ENCODE peak calls at places on chromosomes 3 and 15, in ten cellular contexts. U is tibial nerve, L is suprapubic skin, K is upper lobe of left lung, T is A549, J is H1, D is ovary, P is stomach, B is esophagus muscularis mucosa, X is HepG2. H is an unnamed sample.

GRCh38 chr3:187568171-187568570 is 102.0 kb downstream of the SST start:
- DNase-seq in K (no peak), T (no peak), D (no peak), B (no peak), P (no peak), X (no peak), U (no peak), J (no peak), L (no peak), H (no peak)

GRCh38 chr15:23483821-23484299 is 36.8 kb upstream of the GOLGA6L2 start:
- DNase-seq in X (no peak), D (no peak), K (no peak), J (no peak), T (peak), P (no peak), U (no peak), L (no peak), B (no peak), H (no peak)

GRCh38 chr3:42778644-42779043 is 5.6 kb upstream of the CCDC13 start:
- DNase-seq in J (no peak), U (no peak), L (no peak), X (no peak), K (no peak), D (no peak), P (no peak), T (no peak), B (no peak), H (no peak)

GRCh38 chr15:63187589-63188226 is 1.7 kb upstream of the RAB8B start:
- DNase-seq in L (no peak), P (no peak), K (no peak), T (no peak), D (no peak), B (no peak), J (no peak), X (peak), U (no peak), H (no peak)

GRCh38 chr3:125168711-125169410 is 43.7 kb downstream of the SLC12A8 start:
- DNase-seq in T (no peak), D (no peak), L (no peak), J (no peak), X (no peak), P (no peak), K (no peak), B (no peak), U (no peak), H (no peak)

GRCh38 chr3:47692158-47692557 is 89.5 kb downstream of the SMARCC1 start:
- DNase-seq in T (no peak), X (no peak), K (no peak), J (no peak), U (no peak), B (no peak), L (no peak), P (no peak), D (no peak), H (no peak)

GRCh38 chr3:114557791-114558190 is 264.0 kb downstream of the TIGIT start:
- DNase-seq in X (no peak), B (no peak), T (no peak), L (no peak), D (no peak), P (no peak), J (no peak), K (no peak), U (no peak), H (no peak)

GRCh38 chr3:122572940-122573412 is 4.5 kb upstream of the PARP15 start:
- DNase-seq in L (no peak), D (peak), J (peak), P (peak), K (peak), U (no peak), B (no peak), T (no peak), X (peak), H (no peak)

GRCh38 chr3:141174683-141175082 is 56.9 kb upstream of the PXYLP1 start:
- DNase-seq in T (no peak), D (no peak), X (no peak), J (no peak), B (no peak), L (no peak), K (no peak), P (no peak), U (no peak), H (no peak)

GRCh38 chr3:172465281-172465680 is 17.0 kb upstream of the GHSR start:
- DNase-seq in P (no peak), J (no peak), K (no peak), D (no peak), U (no peak), B (no peak), X (no peak), L (no peak), T (no peak), H (no peak)

GRCh38 chr3:144053121-144053520 is 81.5 kb downstream of the DIPK2A start:
- DNase-seq in U (no peak), B (no peak), L (no peak), P (no peak), T (no peak), K (no peak), X (no peak), J (no peak), D (no peak), H (no peak)

GRCh38 chr3:136343873-136344281 is 93.7 kb downstream of the PCCB start:
- DNase-seq in B (peak), T (peak), D (peak), K (peak), J (no peak), L (peak), P (peak), U (peak), X (peak), H (peak)

GRCh38 chr3:156681003-156681402 is 6.6 kb downstream of the TIPARP start:
- DNase-seq in X (peak), D (peak), K (peak), L (peak), P (peak), U (no peak), B (no peak), T (peak), J (no peak), H (peak)

GRCh38 chr15:96406701-96407100 is 76.2 kb downstream of the NR2F2 start:
- DNase-seq in B (peak), T (no peak), U (no peak), L (no peak), P (no peak), X (no peak), K (no peak), J (no peak), D (no peak), H (no peak)

GRCh38 chr3:101266566-101266965 is 53.8 kb downstream of the IMPG2 start:
- DNase-seq in B (no peak), P (no peak), J (no peak), U (no peak), D (no peak), K (no peak), L (no peak), T (no peak), X (no peak), H (no peak)

GRCh38 chr3:37904614-37905047 is 43.0 kb downstream of the CTDSPL start:
- DNase-seq in D (no peak), L (no peak), J (no peak), P (no peak), T (no peak), K (no peak), X (no peak), U (no peak), B (no peak), H (no peak)

GRCh38 chr3:8520816-8521415 is 19.3 kb downstream of the LMCD1 start:
- DNase-seq in X (no peak), P (no peak), T (no peak), J (no peak), L (no peak), D (no peak), K (no peak), U (no peak), B (no peak), H (no peak)

GRCh38 chr15:25724899-25725298 is 138.2 kb downstream of the ATP10A start:
- DNase-seq in X (no peak), J (no peak), K (no peak), L (no peak), U (no peak), P (peak), T (no peak), D (no peak), B (no peak), H (no peak)

GRCh38 chr3:85864896-85865295 is 906.1 kb downstream of the CADM2 start:
- DNase-seq in L (no peak), D (no peak), B (no peak), K (no peak), X (no peak), T (no peak), P (no peak), J (no peak), U (no peak), H (no peak)

GRCh38 chr3:88321696-88322095 is 171.9 kb downstream of the C3orf38 start:
- DNase-seq in P (no peak), D (no peak), X (no peak), K (no peak), B (no peak), J (no peak), U (no peak), L (no peak), T (no peak), H (no peak)

GRCh38 chr15:78509726-78510312 is 2.4 kb downstream of the HYKK start:
- DNase-seq in D (no peak), L (no peak), X (no peak), J (no peak), K (no peak), U (no peak), B (no peak), T (no peak), P (no peak), H (no peak)

GRCh38 chr3:147412917-147413711 is 3.9 kb downstream of the ZIC1 start:
- DNase-seq in B (no peak), T (no peak), U (no peak), D (no peak), J (no peak), X (no peak), L (no peak), P (no peak), K (no peak), H (no peak)

GRCh38 chr3:38655708-38656300 is 6.3 kb upstream of the SCN5A start:
- DNase-seq in J (no peak), K (no peak), B (peak), P (no peak), L (no peak), X (peak), U (no peak), D (no peak), T (no peak), H (no peak)

GRCh38 chr3:12994357-12994606 is 78.9 kb downstream of the IQSEC1 start:
- DNase-seq in B (no peak), K (peak), J (no peak), L (no peak), D (peak), X (no peak), U (peak), T (peak), P (peak), H (peak)

GRCh38 chr3:59563072-59563605 is 513.3 kb upstream of the CFAP20DC start:
- DNase-seq in B (peak), D (no peak), L (no peak), U (no peak), T (no peak), P (no peak), J (no peak), K (no peak), X (no peak), H (no peak)

DNA sequence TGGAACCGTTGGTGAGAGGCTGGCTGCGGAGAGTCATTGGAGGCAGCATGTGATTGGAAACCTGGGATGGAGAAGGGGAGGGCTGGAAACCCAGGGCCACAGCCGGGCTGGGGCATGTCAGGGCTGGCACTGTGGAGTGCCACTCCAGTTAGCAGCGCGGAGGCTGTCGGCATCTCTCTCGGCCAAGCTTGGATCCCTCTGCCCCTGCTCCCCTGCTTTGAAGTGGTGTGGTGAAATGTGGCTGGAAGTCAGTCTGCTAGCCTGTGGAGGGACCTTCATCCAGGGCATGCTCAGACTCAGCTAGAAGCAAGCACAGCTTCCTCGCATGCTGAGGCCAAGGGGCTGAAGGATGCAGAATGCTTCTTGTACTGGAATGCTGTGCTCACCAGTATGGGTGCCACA is 13.5 kb downstream of the SLCO3A1 start:
- DNase-seq in B (no peak), J (no peak), T (no peak), K (peak), U (no peak), X (no peak), D (peak), L (peak), P (no peak), H (no peak)
- TF ChIP-seq EP300 in B (no peak), J (no peak), T (no peak), K (no peak), U (no peak), X (no peak), D (no peak), L (no peak), P (no peak), H (no peak)

DNA sequence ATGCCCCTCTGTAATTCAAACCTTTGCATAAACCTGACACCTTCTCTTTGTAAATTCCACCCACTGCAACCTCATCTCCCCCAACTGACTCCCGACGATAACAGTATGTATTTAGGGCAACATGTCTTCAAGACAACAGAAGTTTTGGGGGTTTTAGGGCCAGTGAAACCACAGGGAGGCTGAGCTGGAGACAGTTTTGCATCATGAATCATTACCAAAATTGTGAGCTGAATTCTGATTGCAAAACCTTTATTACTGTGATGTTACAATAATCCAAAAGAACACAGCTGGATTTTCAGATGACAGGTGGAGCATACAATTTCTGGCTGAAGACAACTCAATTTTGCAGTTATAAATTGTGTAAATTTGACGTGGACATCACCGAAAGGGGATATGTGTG is 281.3 kb upstream of the TTC14 start:
- DNase-seq in T (no peak), X (no peak), J (no peak), K (no peak), U (no peak), B (no peak), D (no peak), L (no peak), P (no peak), H (no peak)
- H3K4me3 ChIP-seq in T (no peak), X (no peak), J (no peak), K (no peak), U (no peak), B (no peak), D (no peak), L (no peak), P (no peak), H (no peak)

GRCh38 chr15:75335705-75336355 is at the start of gene COMMD4:
- DNase-seq in L (peak), J (peak), K (peak), T (peak), X (peak), P (peak), D (peak), B (peak), U (peak), H (peak)
- TF ChIP-seq POLR2A in L (no peak), J (peak), K (no peak), T (peak), X (peak), P (no peak), D (no peak), B (no peak), U (peak), H (peak)

DNA sequence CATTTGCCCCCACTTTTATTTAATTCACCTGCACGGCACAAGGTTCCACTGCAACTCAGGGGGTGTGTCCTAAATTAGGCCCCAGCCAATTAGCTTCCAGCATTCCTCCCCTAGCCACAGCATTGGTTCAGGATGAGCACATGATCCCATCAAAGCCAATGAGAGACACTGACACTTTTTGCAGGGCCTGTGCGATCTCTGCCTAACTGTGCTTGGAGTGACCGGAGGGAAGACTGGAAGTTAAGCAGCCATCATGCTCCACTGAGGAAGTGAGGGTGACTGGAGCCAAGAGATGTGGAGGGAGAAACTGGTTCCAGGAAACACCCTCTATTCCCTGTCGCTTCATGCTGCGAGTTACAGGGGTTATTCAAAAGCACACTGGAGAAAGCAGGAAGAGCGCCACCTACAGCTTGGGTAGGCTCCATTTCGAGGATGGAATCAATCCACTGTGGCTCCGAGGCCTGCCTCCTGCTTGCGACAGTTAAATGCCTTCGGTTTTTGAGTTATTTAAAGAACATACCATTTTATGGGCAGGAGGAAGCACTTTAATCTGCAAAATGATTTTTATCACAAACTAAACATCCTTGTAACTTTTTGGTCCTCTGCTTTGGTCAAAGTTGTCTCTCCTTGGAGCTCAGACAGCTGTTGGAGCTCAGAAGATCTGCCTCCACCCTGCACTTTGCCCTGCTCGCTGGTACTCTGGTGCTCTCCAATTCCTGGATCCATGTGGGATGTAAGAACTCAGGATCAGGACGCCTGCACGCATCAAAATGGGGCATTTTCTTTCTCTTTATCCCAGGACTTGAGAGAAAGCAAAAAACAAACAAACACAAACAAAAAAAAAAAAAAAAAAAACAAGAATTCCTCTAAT is 122.4 kb upstream of the WNT5A start:
- DNase-seq in X (no peak), U (no peak), L (no peak), T (no peak), D (no peak), J (no peak), K (no peak), B (no peak), P (no peak), H (no peak)
- TF ChIP-seq EP300 in X (no peak), U (no peak), L (no peak), T (no peak), D (no peak), J (no peak), K (no peak), B (no peak), P (no peak), H (no peak)

GRCh38 chr3:116267139-116267538 is 178.1 kb downstream of the LSAMP start:
- DNase-seq in L (no peak), X (no peak), K (no peak), J (no peak), T (no peak), U (no peak), B (no peak), D (no peak), P (no peak), H (no peak)

GRCh38 chr3:116263842-116264545 is 181.3 kb downstream of the LSAMP start:
- DNase-seq in B (no peak), T (no peak), L (no peak), P (no peak), X (no peak), U (no peak), D (no peak), J (no peak), K (no peak), H (no peak)

GRCh38 chr3:116270053-116270452 is 175.2 kb downstream of the LSAMP start:
- DNase-seq in L (no peak), U (no peak), X (no peak), J (no peak), B (no peak), D (no peak), T (no peak), K (no peak), P (no peak), H (no peak)

GRCh38 chr3:116264546-116265174 is 180.6 kb downstream of the LSAMP start:
- DNase-seq in J (no peak), T (no peak), B (no peak), X (no peak), L (no peak), K (no peak), P (no peak), D (no peak), U (no peak), H (no peak)

DNA sequence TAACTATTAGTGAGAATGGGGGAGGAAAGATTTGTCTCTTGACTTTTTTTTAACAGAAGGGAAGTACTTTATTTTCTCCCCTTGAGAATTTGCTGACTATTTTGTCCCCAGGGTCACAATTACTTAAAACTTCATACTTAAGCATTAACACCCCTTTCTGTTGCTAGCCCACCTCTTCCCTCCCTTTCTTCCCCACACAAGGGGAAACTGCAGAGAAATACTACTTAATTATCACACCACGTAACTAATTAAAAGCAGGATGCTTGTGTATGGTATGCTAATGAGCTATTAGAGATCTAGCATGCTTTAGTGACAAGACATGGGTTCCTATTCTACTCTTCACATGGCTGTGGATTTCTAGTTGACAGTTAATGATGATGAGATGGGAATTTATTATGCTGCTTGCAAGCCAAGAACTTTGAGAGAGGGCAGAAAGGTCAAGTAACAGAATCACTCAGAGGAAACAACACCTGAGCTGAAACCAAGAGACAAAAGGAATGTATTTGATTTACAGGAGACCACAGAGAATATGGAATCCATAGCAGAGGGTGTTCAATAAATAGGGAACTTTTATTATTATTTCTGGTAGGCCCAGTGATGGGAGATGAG is 179.2 kb downstream of the LSAMP start:
- DNase-seq in U (no peak), P (no peak), B (no peak), J (no peak), T (no peak), X (no peak), L (no peak), D (no peak), K (no peak), H (no peak)
- H3K4me3 ChIP-seq in U (no peak), P (no peak), B (no peak), J (no peak), T (no peak), X (no peak), L (no peak), D (no peak), K (no peak), H (no peak)

DNA sequence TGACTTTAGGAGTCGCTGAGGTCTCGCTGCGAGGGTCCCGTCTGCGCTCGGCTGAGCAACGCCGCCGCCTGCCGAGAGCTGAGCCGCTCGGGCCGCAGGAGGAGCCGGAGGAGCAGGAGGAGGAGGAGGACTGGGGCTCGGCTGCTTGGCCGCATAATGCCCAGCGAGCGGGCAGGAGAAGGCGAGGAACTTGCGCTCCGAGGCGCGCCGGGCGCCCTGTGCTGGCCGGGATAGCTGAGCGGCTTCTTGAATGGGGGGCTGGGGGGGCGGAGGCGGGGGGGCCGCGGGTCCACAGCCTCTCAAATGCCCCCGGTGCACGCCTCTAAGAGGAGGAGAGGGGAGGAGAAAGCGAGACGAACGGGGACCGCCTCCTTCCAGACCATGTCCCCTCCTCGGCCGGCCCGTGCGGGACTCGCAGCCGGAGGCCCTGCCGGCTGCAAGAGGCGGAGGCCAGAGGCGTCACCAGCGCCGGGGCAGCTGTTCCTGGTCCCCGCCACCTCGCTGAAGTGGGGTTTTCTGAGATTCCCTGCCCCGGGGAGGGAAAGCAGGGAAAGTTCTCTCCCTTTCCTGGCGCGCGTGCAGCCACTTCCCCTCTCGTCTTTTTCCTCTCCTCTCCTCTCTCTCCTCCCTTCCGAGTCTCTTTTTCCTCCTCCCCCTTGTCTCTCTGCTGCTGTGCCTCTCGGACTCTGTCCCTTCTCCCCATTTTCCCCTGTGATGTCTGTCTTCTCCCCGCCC is at the start of gene ADAMTS9:
- DNase-seq in B (no peak), P (peak), X (no peak), U (peak), L (peak), T (peak), J (no peak), K (peak), D (peak), H (peak)
- TF ChIP-seq POLR2A in B (peak), P (no peak), X (no peak), U (peak), L (no peak), T (no peak), J (no peak), K (peak), D (peak), H (peak)

H was measured in transverse colon.